ENCODE peak calls at places on chromosome 19, in eight cellular contexts. One of them, this sample, is unnamed.

GRCh38 chr19:1151917-1152601 is 22.0 kb downstream of the SBNO2 start:
- DNase-seq in neural progenitor cell: no peak
- DNase-seq in endodermal cell: no peak
- DNase-seq in fibroblast of lung: no peak
- DNase-seq in hepatocyte: no peak
- DNase-seq in ovary: peak
- DNase-seq in brain microvascular endothelial cell: no peak
- DNase-seq in psoas muscle: peak
- DNase-seq in this sample: no peak

GRCh38 chr19:58407658-58408151 is 744 bp upstream of the ZNF584 start:
- DNase-seq in neural progenitor cell: peak
- DNase-seq in psoas muscle: no peak
- DNase-seq in hepatocyte: peak
- DNase-seq in fibroblast of lung: no peak
- DNase-seq in endodermal cell: peak
- DNase-seq in ovary: peak
- DNase-seq in brain microvascular endothelial cell: no peak
- DNase-seq in this sample: no peak

GRCh38 chr19:33963514-33963913 is 166.8 kb downstream of the KCTD15 start:
- DNase-seq in ovary: no peak
- DNase-seq in neural progenitor cell: no peak
- DNase-seq in endodermal cell: peak
- DNase-seq in psoas muscle: no peak
- DNase-seq in brain microvascular endothelial cell: no peak
- DNase-seq in hepatocyte: no peak
- DNase-seq in fibroblast of lung: no peak
- DNase-seq in this sample: no peak

GRCh38 chr19:23855676-23856075 is 59.0 kb upstream of the ZNF726 start:
- DNase-seq in hepatocyte: no peak
- DNase-seq in brain microvascular endothelial cell: no peak
- DNase-seq in endodermal cell: peak
- DNase-seq in fibroblast of lung: no peak
- DNase-seq in psoas muscle: no peak
- DNase-seq in ovary: no peak
- DNase-seq in neural progenitor cell: no peak
- DNase-seq in this sample: no peak

GRCh38 chr19:418761-419632 is 10.1 kb upstream of the C2CD4C start:
- DNase-seq in ovary: no peak
- DNase-seq in neural progenitor cell: no peak
- DNase-seq in fibroblast of lung: no peak
- DNase-seq in brain microvascular endothelial cell: no peak
- DNase-seq in endodermal cell: peak
- DNase-seq in psoas muscle: peak
- DNase-seq in hepatocyte: no peak
- DNase-seq in this sample: no peak

GRCh38 chr19:24101459-24102122 is 14.6 kb downstream of the ZNF254 start:
- DNase-seq in hepatocyte: no peak
- DNase-seq in neural progenitor cell: no peak
- DNase-seq in psoas muscle: no peak
- DNase-seq in endodermal cell: no peak
- DNase-seq in ovary: no peak
- DNase-seq in brain microvascular endothelial cell: peak
- DNase-seq in fibroblast of lung: peak
- DNase-seq in this sample: no peak

GRCh38 chr19:38697641-38698071 is 46.6 kb downstream of the CAPN12 start:
- DNase-seq in fibroblast of lung: no peak
- DNase-seq in endodermal cell: no peak
- DNase-seq in hepatocyte: no peak
- DNase-seq in psoas muscle: no peak
- DNase-seq in brain microvascular endothelial cell: no peak
- DNase-seq in neural progenitor cell: no peak
- DNase-seq in ovary: no peak
- DNase-seq in this sample: no peak

GRCh38 chr19:37763488-37763887 is 15.9 kb downstream of the ZNF573 start:
- DNase-seq in fibroblast of lung: peak
- DNase-seq in ovary: no peak
- DNase-seq in brain microvascular endothelial cell: no peak
- DNase-seq in neural progenitor cell: no peak
- DNase-seq in endodermal cell: no peak
- DNase-seq in psoas muscle: no peak
- DNase-seq in hepatocyte: no peak
- DNase-seq in this sample: no peak

GRCh38 chr19:45439569-45440258 is 16.0 kb upstream of the ERCC1 start:
- DNase-seq in psoas muscle: peak
- DNase-seq in hepatocyte: peak
- DNase-seq in neural progenitor cell: peak
- DNase-seq in fibroblast of lung: peak
- DNase-seq in endodermal cell: peak
- DNase-seq in brain microvascular endothelial cell: peak
- DNase-seq in ovary: peak
- DNase-seq in this sample: peak

GRCh38 chr19:35153701-35154534 is 617 bp upstream of the FXYD5 start:
- DNase-seq in psoas muscle: peak
- DNase-seq in ovary: peak
- DNase-seq in neural progenitor cell: peak
- DNase-seq in fibroblast of lung: peak
- DNase-seq in endodermal cell: peak
- DNase-seq in hepatocyte: peak
- DNase-seq in brain microvascular endothelial cell: no peak
- DNase-seq in this sample: no peak

GRCh38 chr19:54209058-54209747 is 8.5 kb downstream of the RPS9 start:
- DNase-seq in neural progenitor cell: no peak
- DNase-seq in ovary: peak
- DNase-seq in brain microvascular endothelial cell: no peak
- DNase-seq in fibroblast of lung: peak
- DNase-seq in psoas muscle: no peak
- DNase-seq in endodermal cell: peak
- DNase-seq in hepatocyte: peak
- DNase-seq in this sample: no peak

GRCh38 chr19:33175156-33175782 is 18.9 kb upstream of the LRP3 start:
- DNase-seq in fibroblast of lung: no peak
- DNase-seq in hepatocyte: no peak
- DNase-seq in psoas muscle: peak
- DNase-seq in endodermal cell: peak
- DNase-seq in brain microvascular endothelial cell: no peak
- DNase-seq in neural progenitor cell: no peak
- DNase-seq in ovary: no peak
- DNase-seq in this sample: no peak

GRCh38 chr19:14683439-14683838 is 6.4 kb upstream of the ZNF333 start:
- DNase-seq in endodermal cell: no peak
- DNase-seq in ovary: no peak
- DNase-seq in fibroblast of lung: no peak
- DNase-seq in hepatocyte: no peak
- DNase-seq in psoas muscle: no peak
- DNase-seq in brain microvascular endothelial cell: no peak
- DNase-seq in neural progenitor cell: no peak
- DNase-seq in this sample: no peak

GRCh38 chr19:460877-461609 is at the start of gene SHC2:
- DNase-seq in neural progenitor cell: peak
- DNase-seq in psoas muscle: no peak
- DNase-seq in fibroblast of lung: no peak
- DNase-seq in brain microvascular endothelial cell: no peak
- DNase-seq in endodermal cell: no peak
- DNase-seq in ovary: peak
- DNase-seq in hepatocyte: peak
- DNase-seq in this sample: no peak

GRCh38 chr19:36821758-36822157 is 16.4 kb downstream of the ZNF790 start:
- DNase-seq in brain microvascular endothelial cell: no peak
- DNase-seq in endodermal cell: no peak
- DNase-seq in ovary: no peak
- DNase-seq in fibroblast of lung: no peak
- DNase-seq in neural progenitor cell: no peak
- DNase-seq in psoas muscle: no peak
- DNase-seq in hepatocyte: no peak
- DNase-seq in this sample: no peak

GRCh38 chr19:17871032-17871877 is 490 bp upstream of the SLC5A5 start:
- DNase-seq in psoas muscle: no peak
- DNase-seq in fibroblast of lung: no peak
- DNase-seq in ovary: no peak
- DNase-seq in hepatocyte: no peak
- DNase-seq in neural progenitor cell: no peak
- DNase-seq in brain microvascular endothelial cell: no peak
- DNase-seq in endodermal cell: no peak
- DNase-seq in this sample: no peak

DNA sequence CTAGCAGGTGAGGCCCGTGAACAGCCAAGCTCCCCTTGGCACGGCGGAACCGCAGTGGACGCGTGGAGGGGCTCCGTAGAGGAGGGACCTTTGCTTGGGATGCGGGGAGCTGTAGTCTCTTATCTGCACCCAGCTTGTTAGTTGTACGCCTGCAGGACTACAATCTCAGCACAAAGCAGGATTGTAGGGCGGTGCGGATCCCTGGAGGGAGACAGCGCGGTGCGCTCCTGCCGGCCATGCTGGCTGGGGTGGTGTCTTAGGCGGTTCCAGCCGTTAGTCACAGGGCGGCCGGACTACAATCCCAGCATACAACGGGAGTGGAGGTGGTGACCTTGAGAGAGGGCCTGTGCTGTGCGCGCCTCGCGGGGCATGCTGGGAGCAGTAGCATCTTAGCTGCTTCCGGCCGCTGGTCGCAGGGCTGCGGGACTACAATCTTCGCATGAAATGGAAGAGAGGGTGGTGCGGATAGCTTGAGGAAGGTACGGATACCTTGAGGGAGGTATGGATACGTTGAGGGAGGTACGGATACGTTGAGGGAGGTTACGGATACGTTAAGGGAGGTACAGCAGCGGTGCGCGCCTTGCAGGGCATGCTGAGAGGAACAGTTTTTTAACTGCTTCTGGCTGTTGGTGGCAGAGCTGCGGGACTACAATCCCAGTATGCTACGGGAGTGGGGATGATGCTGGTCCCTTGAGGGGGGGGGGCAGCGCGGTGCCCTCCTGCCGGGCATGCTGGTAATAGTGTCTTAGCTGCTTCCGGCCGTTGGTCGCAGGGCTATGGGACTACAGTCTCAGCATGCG is 1419.1 kb downstream of the UQCRFS1 start:
- DNase-seq in hepatocyte: peak
- DNase-seq in fibroblast of lung: peak
- DNase-seq in ovary: peak
- DNase-seq in brain microvascular endothelial cell: peak
- DNase-seq in neural progenitor cell: peak
- DNase-seq in endodermal cell: peak
- DNase-seq in psoas muscle: peak
- DNase-seq in this sample: peak
- TF ChIP-seq CTCF in hepatocyte: no peak
- TF ChIP-seq CTCF in fibroblast of lung: no peak
- TF ChIP-seq CTCF in ovary: no peak
- TF ChIP-seq CTCF in brain microvascular endothelial cell: no peak
- TF ChIP-seq CTCF in neural progenitor cell: no peak
- TF ChIP-seq CTCF in endodermal cell: no peak
- TF ChIP-seq CTCF in psoas muscle: no peak
- TF ChIP-seq CTCF in this sample: no peak

GRCh38 chr19:5805465-5806132 is 732 bp downstream of the NRTN start:
- DNase-seq in fibroblast of lung: peak
- DNase-seq in endodermal cell: peak
- DNase-seq in psoas muscle: no peak
- DNase-seq in ovary: peak
- DNase-seq in neural progenitor cell: peak
- DNase-seq in hepatocyte: peak
- DNase-seq in brain microvascular endothelial cell: peak
- DNase-seq in this sample: no peak
- TF ChIP-seq CTCF in fibroblast of lung: peak
- TF ChIP-seq CTCF in endodermal cell: peak
- TF ChIP-seq CTCF in psoas muscle: peak
- TF ChIP-seq CTCF in ovary: no peak
- TF ChIP-seq CTCF in neural progenitor cell: peak
- TF ChIP-seq CTCF in hepatocyte: peak
- TF ChIP-seq CTCF in brain microvascular endothelial cell: peak
- TF ChIP-seq CTCF in this sample: peak

GRCh38 chr19:3784607-3785463 is 1.3 kb downstream of the MATK start:
- DNase-seq in brain microvascular endothelial cell: no peak
- DNase-seq in ovary: no peak
- DNase-seq in psoas muscle: no peak
- DNase-seq in hepatocyte: no peak
- DNase-seq in fibroblast of lung: no peak
- DNase-seq in endodermal cell: peak
- DNase-seq in neural progenitor cell: peak
- DNase-seq in this sample: no peak

GRCh38 chr19:3782330-3782729 is 3.9 kb downstream of the MATK start:
- DNase-seq in brain microvascular endothelial cell: no peak
- DNase-seq in endodermal cell: no peak
- DNase-seq in hepatocyte: no peak
- DNase-seq in psoas muscle: no peak
- DNase-seq in ovary: no peak
- DNase-seq in fibroblast of lung: no peak
- DNase-seq in neural progenitor cell: no peak
- DNase-seq in this sample: no peak

GRCh38 chr19:3782903-3783302 is 3.3 kb downstream of the MATK start:
- DNase-seq in ovary: no peak
- DNase-seq in fibroblast of lung: no peak
- DNase-seq in hepatocyte: no peak
- DNase-seq in neural progenitor cell: peak
- DNase-seq in endodermal cell: peak
- DNase-seq in brain microvascular endothelial cell: no peak
- DNase-seq in psoas muscle: no peak
- DNase-seq in this sample: no peak

GRCh38 chr19:3785464-3785937 is 680 bp downstream of the MATK start:
- DNase-seq in fibroblast of lung: no peak
- DNase-seq in psoas muscle: no peak
- DNase-seq in brain microvascular endothelial cell: no peak
- DNase-seq in hepatocyte: no peak
- DNase-seq in endodermal cell: peak
- DNase-seq in neural progenitor cell: peak
- DNase-seq in ovary: no peak
- DNase-seq in this sample: peak

GRCh38 chr19:3783660-3784584 is 2.3 kb downstream of the MATK start:
- DNase-seq in ovary: no peak
- DNase-seq in brain microvascular endothelial cell: no peak
- DNase-seq in fibroblast of lung: no peak
- DNase-seq in psoas muscle: no peak
- DNase-seq in hepatocyte: no peak
- DNase-seq in neural progenitor cell: peak
- DNase-seq in endodermal cell: peak
- DNase-seq in this sample: no peak
- TF ChIP-seq CTCF in ovary: no peak
- TF ChIP-seq CTCF in brain microvascular endothelial cell: peak
- TF ChIP-seq CTCF in fibroblast of lung: no peak
- TF ChIP-seq CTCF in psoas muscle: no peak
- TF ChIP-seq CTCF in hepatocyte: peak
- TF ChIP-seq CTCF in neural progenitor cell: peak
- TF ChIP-seq CTCF in endodermal cell: peak
- TF ChIP-seq CTCF in this sample: no peak

DNA sequence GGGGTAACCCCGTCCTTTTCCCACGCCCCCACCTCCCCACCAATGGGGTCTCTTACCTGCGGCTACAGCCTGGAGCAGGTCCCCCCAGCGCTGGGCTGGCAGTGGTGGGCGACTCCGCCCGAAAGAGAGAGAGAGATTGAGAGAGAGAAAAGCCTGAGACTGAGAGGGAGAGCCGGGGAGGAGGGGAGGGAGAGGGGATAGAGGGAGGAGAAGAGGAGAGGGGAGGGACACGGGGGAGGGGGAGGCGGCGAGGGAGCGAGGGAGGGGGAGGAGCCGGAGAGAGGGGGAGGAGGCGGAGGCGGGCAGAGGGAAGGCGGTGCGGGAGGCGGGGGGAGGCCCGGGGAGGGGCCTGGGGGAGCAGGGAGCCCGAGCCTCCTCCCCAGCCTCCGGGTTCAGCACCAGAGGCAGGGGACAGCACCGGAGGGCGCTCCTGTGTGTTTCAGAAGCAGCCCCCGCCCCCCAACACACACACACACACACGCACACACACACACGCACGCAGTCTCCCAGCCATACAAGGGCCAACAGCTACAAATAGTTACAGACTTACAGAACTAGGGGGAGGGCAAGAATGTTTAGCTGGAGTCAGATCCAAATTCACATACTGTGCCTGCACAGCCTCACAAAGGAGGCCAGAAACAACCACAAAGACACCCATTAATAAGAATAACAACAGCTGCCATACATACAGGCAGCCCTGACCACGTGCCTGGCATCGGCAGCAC is at the start of gene SLC8A2:
- DNase-seq in fibroblast of lung: peak
- DNase-seq in endodermal cell: peak
- DNase-seq in brain microvascular endothelial cell: peak
- DNase-seq in psoas muscle: peak
- DNase-seq in hepatocyte: peak
- DNase-seq in ovary: peak
- DNase-seq in neural progenitor cell: peak
- DNase-seq in this sample: peak
- TF ChIP-seq CTCF in fibroblast of lung: no peak
- TF ChIP-seq CTCF in endodermal cell: no peak
- TF ChIP-seq CTCF in brain microvascular endothelial cell: no peak
- TF ChIP-seq CTCF in psoas muscle: no peak
- TF ChIP-seq CTCF in hepatocyte: no peak
- TF ChIP-seq CTCF in ovary: no peak
- TF ChIP-seq CTCF in neural progenitor cell: no peak
- TF ChIP-seq CTCF in this sample: no peak